ENCODE peak calls at places on chromosomes 2 and 18, in six cellular contexts. B is CD4-positive, alpha-beta T cell; E is KG1; M is anterior cingulate cortex; R is Panc1; G is thoracic aorta. L is an unnamed sample.

GRCh38 chr2:17879137-17879912 is 858 bp downstream of the KCNS3 start:
- DNase-seq in E (no peak), G (no peak), B (no peak), M (no peak), R (no peak), L (no peak)

GRCh38 chr2:225290723-225291400 is 108.6 kb upstream of the NYAP2 start:
- DNase-seq in E (no peak), M (no peak), R (no peak), G (no peak), B (no peak), L (no peak)

GRCh38 chr2:173961346-173961705 is 3.8 kb downstream of the SP3 start:
- DNase-seq in R (no peak), M (no peak), B (no peak), E (no peak), G (no peak), L (no peak)

GRCh38 chr18:58451972-58452334 is 176.9 kb downstream of the ALPK2 start:
- DNase-seq in G (no peak), M (no peak), B (no peak), R (no peak), E (no peak), L (no peak)

GRCh38 chr2:70086278-70086837 is 919 bp upstream of the PCBP1 start:
- DNase-seq in G (peak; percentile 34), R (peak; percentile 66), B (peak; percentile 76), M (peak; percentile 76), E (peak; percentile 88), L (peak; percentile 70)

GRCh38 chr2:156065912-156066311 is 266.6 kb downstream of the NR4A2 start:
- DNase-seq in R (no peak), M (no peak), G (no peak), E (peak; percentile 7), B (no peak), L (no peak)

GRCh38 chr2:129888896-129889295 is 90.6 kb upstream of the RAB6C start:
- DNase-seq in E (no peak), M (no peak), G (no peak), B (no peak), R (no peak), L (no peak)

GRCh38 chr2:30631051-30631671 is 176.1 kb downstream of the CAPN13 start:
- DNase-seq in B (no peak), M (no peak), G (no peak), E (peak; percentile 26), R (no peak), L (no peak)

GRCh38 chr2:108377815-108378630 is at the start of gene SULT1C4:
- DNase-seq in G (no peak), E (no peak), B (no peak), R (no peak), M (no peak), L (peak; percentile 42)

GRCh38 chr2:12451726-12452125 is 265.0 kb upstream of the TRIB2 start:
- DNase-seq in B (no peak), M (no peak), R (no peak), E (no peak), G (no peak), L (no peak)

GRCh38 chr2:110804915-110805314 is 72.5 kb downstream of the ACOXL start:
- DNase-seq in R (no peak), B (no peak), E (no peak), G (no peak), M (no peak), L (no peak)

GRCh38 chr2:84829693-84830092 is 51.2 kb downstream of the TRABD2A start:
- DNase-seq in E (no peak), G (no peak), M (no peak), B (no peak), R (no peak), L (no peak)

GRCh38 chr2:172704072-172704936 is 31.3 kb upstream of the RAPGEF4 start:
- DNase-seq in G (no peak), E (no peak), R (no peak), B (no peak), M (no peak), L (no peak)

GRCh38 chr2:6828299-6828584 is 37.5 kb downstream of the CMPK2 start:
- DNase-seq in E (no peak), R (no peak), B (no peak), M (no peak), G (no peak), L (peak; percentile 69)

GRCh38 chr2:231701456-231702373 is 6.6 kb upstream of the PTMA start:
- DNase-seq in G (no peak), E (no peak), M (no peak), R (no peak), B (no peak), L (no peak)

GRCh38 chr18:490024-490366 is 10.5 kb downstream of the COLEC12 start:
- DNase-seq in B (no peak), E (no peak), R (no peak), G (no peak), M (no peak), L (no peak)

GRCh38 chr2:54457326-54458023 is 1.3 kb downstream of the SPTBN1 start:
- DNase-seq in M (peak; percentile 21), R (no peak), E (no peak), B (no peak), G (no peak), L (no peak)

GRCh38 chr2:12539771-12540170 is 177.0 kb upstream of the TRIB2 start:
- DNase-seq in B (no peak), G (no peak), M (no peak), R (no peak), E (no peak), L (no peak)

GRCh38 chr2:67389286-67389685 is 7.8 kb upstream of the ETAA1 start:
- DNase-seq in E (no peak), R (no peak), G (no peak), M (no peak), B (no peak), L (no peak)

GRCh38 chr2:166125557-166125956 is 2.3 kb downstream of the SCN1A start:
- DNase-seq in M (no peak), G (no peak), R (no peak), B (no peak), E (no peak), L (no peak)

GRCh38 chr2:167271941-167272340 is 383.7 kb downstream of the XIRP2 start:
- DNase-seq in E (no peak), G (no peak), R (no peak), B (no peak), M (no peak), L (no peak)

GRCh38 chr2:181157326-181157725 is 176.9 kb downstream of the UBE2E3 start:
- DNase-seq in B (no peak), R (no peak), G (no peak), E (no peak), M (no peak), L (no peak)

GRCh38 chr18:54561864-54562263 is 29.2 kb upstream of the DYNAP start:
- DNase-seq in M (no peak), E (no peak), G (no peak), B (no peak), R (no peak), L (no peak)

GRCh38 chr2:238228700-238229099 is 11.1 kb downstream of the HES6 start:
- DNase-seq in M (no peak), E (no peak), G (no peak), R (no peak), B (no peak), L (no peak)

GRCh38 chr2:127107622-127107999 is 657 bp upstream of the BIN1 start:
- DNase-seq in R (no peak), M (no peak), G (no peak), B (no peak), E (no peak), L (no peak)

GRCh38 chr2:28298406-28298805 is 94.3 kb upstream of the FOSL2 start:
- DNase-seq in R (no peak), G (no peak), E (no peak), M (no peak), B (no peak), L (no peak)

GRCh38 chr2:210517169-210517693 is 39.2 kb upstream of the CPS1 start:
- DNase-seq in R (no peak), M (no peak), G (no peak), B (no peak), E (no peak), L (no peak)

GRCh38 chr2:65731476-65731875 is 299.1 kb upstream of the SPRED2 start:
- DNase-seq in E (no peak), G (no peak), M (no peak), B (no peak), R (no peak), L (no peak)

GRCh38 chr2:9693646-9694045 is 62.8 kb upstream of the YWHAQ start:
- DNase-seq in E (no peak), M (no peak), G (no peak), R (no peak), B (no peak), L (no peak)

GRCh38 chr2:218436992-218437391 is 18.1 kb downstream of the VIL1 start:
- DNase-seq in B (no peak), R (no peak), E (no peak), G (no peak), M (no peak), L (no peak)

GRCh38 chr2:74522516-74522915 is 3.5 kb downstream of the DQX1 start:
- DNase-seq in R (no peak), G (no peak), M (no peak), E (no peak), B (no peak), L (no peak)

GRCh38 chr18:79575891-79576685 is 103.5 kb upstream of the CTDP1 start:
- DNase-seq in E (no peak), R (no peak), M (no peak), G (no peak), B (peak; percentile 27), L (no peak)

GRCh38 chr2:85455552-85456090 is 37.1 kb downstream of the SH2D6 start:
- DNase-seq in M (no peak), B (no peak), R (no peak), E (no peak), G (no peak), L (no peak)

GRCh38 chr2:233818639-233819621 is 35.4 kb downstream of the HJURP start:
- DNase-seq in M (no peak), E (no peak), G (no peak), R (no peak), B (peak; percentile 25), L (no peak)

GRCh38 chr2:235433860-235434259 is 60.0 kb upstream of the AGAP1 start:
- DNase-seq in G (peak; percentile 45), B (no peak), M (peak; percentile 20), R (peak; percentile 17), E (no peak), L (no peak)

GRCh38 chr18:51666717-51667320 is 469.3 kb upstream of the MEX3C start:
- DNase-seq in G (no peak), E (no peak), B (no peak), R (no peak), M (peak; percentile 30), L (no peak)

GRCh38 chr2:100252811-100253698 is 69.2 kb downstream of the LONRF2 start:
- DNase-seq in G (no peak), R (no peak), M (no peak), E (no peak), B (no peak), L (no peak)

GRCh38 chr18:57741273-57741672 is 61.8 kb downstream of the ATP8B1 start:
- DNase-seq in B (no peak), M (no peak), R (no peak), E (no peak), G (no peak), L (no peak)

L was measured in glomerular endothelial cell.